ENCODE peak calls at places on chromosomes 12 and 14, in ten cellular contexts. D is CD8-positive, alpha-beta T cell; Q is cardiac fibroblast; T is body of pancreas; F is uterus; V is mammary epithelial cell; P is heart right ventricle; U is HCT116; B is psoas muscle; O is tibial artery. R is an unnamed sample.

GRCh38 chr14:103103461-103104388 is 9.2 kb downstream of the EXOC3L4 start:
- DNase-seq in D (no peak), Q (peak; percentile 50), T (peak; percentile 45), F (no peak), V (peak; percentile 48), P (no peak), U (no peak), B (peak; percentile 77), O (no peak), R (peak; percentile 84)

GRCh38 chr12:88520436-88520820 is 59.8 kb downstream of the KITLG start:
- DNase-seq in D (no peak), Q (no peak), T (no peak), F (no peak), V (no peak), P (no peak), U (no peak), B (no peak), O (no peak), R (no peak)

GRCh38 chr14:79703209-79703608 is 508.1 kb downstream of the DIO2 start:
- DNase-seq in D (no peak), Q (no peak), T (no peak), F (no peak), V (no peak), P (no peak), U (no peak), B (no peak), O (no peak), R (no peak)

GRCh38 chr14:75864352-75864751 is 117.4 kb downstream of the TGFB3 start:
- DNase-seq in D (no peak), Q (peak; percentile 86), T (no peak), F (no peak), V (peak; percentile 94), P (no peak), U (no peak), B (no peak), O (no peak), R (no peak)

GRCh38 chr14:87133073-87133815 is 859.7 kb downstream of the GALC start:
- DNase-seq in D (no peak), Q (peak; percentile 40), T (no peak), F (no peak), V (peak; percentile 100), P (peak; percentile 40), U (no peak), B (no peak), O (no peak), R (no peak)

GRCh38 chr12:5648692-5649338 is 216.9 kb downstream of the NTF3 start:
- DNase-seq in D (no peak), Q (no peak), T (no peak), F (no peak), V (no peak), P (peak; percentile 16), U (peak; percentile 4), B (no peak), O (no peak), R (no peak)

GRCh38 chr12:21826549-21826940 is 52.0 kb upstream of the KCNJ8 start:
- DNase-seq in D (no peak), Q (no peak), T (no peak), F (no peak), V (no peak), P (no peak), U (no peak), B (no peak), O (no peak), R (no peak)

GRCh38 chr12:78929075-78929418 is 64.5 kb downstream of the SYT1 start:
- DNase-seq in D (no peak), Q (no peak), T (no peak), F (no peak), V (peak; percentile 85), P (no peak), U (peak; percentile 56), B (no peak), O (no peak), R (no peak)

GRCh38 chr14:61379639-61380184 is 58.3 kb downstream of the PRKCH start:
- DNase-seq in D (no peak), Q (no peak), T (no peak), F (no peak), V (no peak), P (no peak), U (no peak), B (no peak), O (no peak), R (no peak)

GRCh38 chr14:31286456-31287293 is 79.1 kb upstream of the HECTD1 start:
- DNase-seq in D (no peak), Q (no peak), T (peak; percentile 25), F (no peak), V (no peak), P (no peak), U (peak; percentile 50), B (no peak), O (no peak), R (no peak)

GRCh38 chr12:79058342-79058741 is 193.8 kb downstream of the SYT1 start:
- DNase-seq in D (no peak), Q (peak; percentile 68), T (no peak), F (no peak), V (peak; percentile 62), P (no peak), U (peak; percentile 77), B (no peak), O (no peak), R (no peak)

GRCh38 chr14:29465095-29465494 is 462.6 kb downstream of the PRKD1 start:
- DNase-seq in D (no peak), Q (no peak), T (no peak), F (no peak), V (no peak), P (no peak), U (no peak), B (no peak), O (no peak), R (no peak)

GRCh38 chr12:75099215-75099614 is 110.4 kb downstream of the KCNC2 start:
- DNase-seq in D (no peak), Q (no peak), T (no peak), F (no peak), V (peak; percentile 12), P (no peak), U (no peak), B (no peak), O (no peak), R (no peak)

GRCh38 chr14:68027276-68027675 is 207.7 kb downstream of the RAD51B start:
- DNase-seq in D (no peak), Q (peak; percentile 51), T (no peak), F (no peak), V (no peak), P (no peak), U (no peak), B (no peak), O (no peak), R (no peak)

GRCh38 chr12:89884917-89885316 is 176.3 kb upstream of the ATP2B1 start:
- DNase-seq in D (no peak), Q (no peak), T (no peak), F (no peak), V (no peak), P (no peak), U (no peak), B (no peak), O (no peak), R (no peak)

GRCh38 chr12:124692443-124692842 is 125.0 kb upstream of the NCOR2 start:
- DNase-seq in D (no peak), Q (no peak), T (no peak), F (no peak), V (no peak), P (no peak), U (no peak), B (no peak), O (no peak), R (no peak)

GRCh38 chr14:92173668-92174067 is 51.9 kb downstream of the CPSF2 start:
- DNase-seq in D (no peak), Q (peak; percentile 29), T (no peak), F (no peak), V (no peak), P (no peak), U (no peak), B (no peak), O (no peak), R (no peak)

GRCh38 chr12:90954921-90955320 is at the start of gene CCER1:
- DNase-seq in D (no peak), Q (no peak), T (no peak), F (no peak), V (no peak), P (no peak), U (no peak), B (peak; percentile 35), O (no peak), R (peak; percentile 64)

DNA sequence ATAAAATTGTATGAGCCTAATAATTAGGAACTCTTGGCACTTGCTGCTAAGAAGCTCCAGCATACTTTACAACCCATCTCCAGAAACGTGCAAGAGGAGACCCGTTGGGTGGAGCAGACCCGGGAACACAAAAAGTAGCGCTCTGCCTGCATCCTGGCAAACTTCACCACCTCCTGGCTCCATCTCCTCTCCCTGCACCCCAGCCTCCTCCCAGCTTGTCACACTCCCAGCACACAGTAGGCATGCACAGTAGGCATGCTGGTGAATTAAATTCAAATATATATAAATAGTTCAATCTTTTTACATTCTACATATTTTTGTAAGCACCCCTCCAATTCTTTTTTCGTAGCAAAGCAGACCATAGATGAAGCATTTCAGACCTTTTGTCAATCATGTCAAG is 1.2 kb downstream of the VSIG10 start:
- DNase-seq in D (no peak), Q (no peak), T (no peak), F (no peak), V (no peak), P (no peak), U (no peak), B (no peak), O (no peak), R (no peak)
- H3K4me3 ChIP-seq in D (no peak overlapping the region), Q (peak overlapping the region; percentile 75), T (no peak overlapping the region), F (peak overlapping the region; percentile 43), V (peak overlapping the region; percentile 79), P (peak overlapping the region; percentile 81), U (peak overlapping the region; percentile 79), B (peak overlapping the region; percentile 89), O (peak overlapping the region; percentile 68), R (peak overlapping the region; percentile 85)

DNA sequence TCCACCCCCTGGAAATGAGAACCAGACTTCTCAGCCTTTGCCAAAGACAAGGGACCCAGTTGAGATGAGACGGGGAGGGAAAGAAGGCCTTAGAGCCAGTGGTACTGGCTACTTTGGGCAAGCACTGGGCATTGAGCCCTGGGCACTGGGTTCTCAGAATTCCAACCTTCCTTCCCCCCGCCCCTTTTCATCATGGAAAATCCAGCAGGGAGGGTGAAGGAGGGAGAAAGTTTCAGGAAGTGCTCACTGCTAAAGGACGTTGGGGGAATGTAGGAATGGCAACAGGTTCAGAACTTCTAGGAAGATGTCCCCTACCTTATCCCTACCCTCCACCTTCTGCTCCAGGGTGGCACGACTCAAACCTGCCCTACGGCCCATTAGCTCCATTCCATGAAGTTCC is 4.2 kb upstream of the TNS2 start:
- DNase-seq in D (no peak), Q (no peak), T (peak; percentile 19), F (peak; percentile 41), V (no peak), P (peak; percentile 72), U (no peak), B (no peak), O (peak; percentile 92), R (no peak)
- H3K4me3 ChIP-seq in D (no peak overlapping the region), Q (peak overlapping the region; percentile 71), T (no peak overlapping the region), F (no peak overlapping the region), V (no peak overlapping the region), P (peak overlapping the region; percentile 75), U (peak overlapping the region; percentile 83), B (peak overlapping the region; percentile 84), O (peak overlapping the region; percentile 71), R (no peak overlapping the region)

GRCh38 chr14:38255408-38255672 is 553 bp downstream of the CLEC14A start:
- DNase-seq in D (no peak), Q (peak; percentile 35), T (no peak), F (no peak), V (no peak), P (peak; percentile 15), U (no peak), B (peak; percentile 53), O (no peak), R (peak; percentile 80)
- H3K4me3 ChIP-seq in D (peak overlapping the region; percentile 54), Q (peak overlapping the region; percentile 47), T (no peak overlapping the region), F (peak overlapping the region; percentile 38), V (no peak overlapping the region), P (peak overlapping the region; percentile 61), U (no peak overlapping the region), B (peak overlapping the region; percentile 69), O (peak overlapping the region; percentile 49), R (peak overlapping the region; percentile 42)

GRCh38 chr12:57093412-57094193 is 4.7 kb downstream of the NAB2 start:
- DNase-seq in D (peak; percentile 57), Q (peak; percentile 82), T (peak; percentile 56), F (peak; percentile 92), V (peak; percentile 77), P (peak; percentile 86), U (no peak), B (peak; percentile 78), O (peak; percentile 94), R (peak; percentile 76)
- H3K4me3 ChIP-seq in D (peak overlapping the region; percentile 45), Q (peak overlapping the region; percentile 8), T (no peak overlapping the region), F (no peak overlapping the region), V (no peak overlapping the region), P (peak overlapping the region; percentile 16), U (no peak overlapping the region), B (peak overlapping the region; percentile 11), O (peak overlapping the region; percentile 12), R (no peak overlapping the region)